ENCODE peak calls at places on chromosomes 4 and X, in nine cellular contexts. One of them, this sample, is unnamed.

GRCh38 chrX:23341452-23341851 is 6.8 kb downstream of the PTCHD1 start:
- DNase-seq in PC-3: peak; percentile 35
- DNase-seq in heart left ventricle: no peak
- DNase-seq in heart right ventricle: no peak
- DNase-seq in uterus: no peak
- DNase-seq in Peyer's patch: no peak
- DNase-seq in HCT116: no peak
- DNase-seq in upper lobe of left lung: no peak
- DNase-seq in ovary: no peak
- DNase-seq in this sample: no peak

GRCh38 chr4:174211611-174212044 is 71.8 kb downstream of the FBXO8 start:
- DNase-seq in Peyer's patch: no peak
- DNase-seq in upper lobe of left lung: no peak
- DNase-seq in uterus: no peak
- DNase-seq in ovary: no peak
- DNase-seq in HCT116: no peak
- DNase-seq in PC-3: no peak
- DNase-seq in heart right ventricle: no peak
- DNase-seq in heart left ventricle: no peak
- DNase-seq in this sample: no peak

GRCh38 chr4:1312821-1313640 is 23.3 kb downstream of the MAEA start:
- DNase-seq in HCT116: no peak
- DNase-seq in heart left ventricle: peak; percentile 52
- DNase-seq in uterus: no peak
- DNase-seq in heart right ventricle: no peak
- DNase-seq in ovary: no peak
- DNase-seq in upper lobe of left lung: no peak
- DNase-seq in Peyer's patch: no peak
- DNase-seq in PC-3: no peak
- DNase-seq in this sample: no peak

GRCh38 chr4:85402371-85402770 is 72.6 kb upstream of the ARHGAP24 start:
- DNase-seq in uterus: no peak
- DNase-seq in heart left ventricle: no peak
- DNase-seq in Peyer's patch: no peak
- DNase-seq in HCT116: no peak
- DNase-seq in ovary: no peak
- DNase-seq in upper lobe of left lung: no peak
- DNase-seq in heart right ventricle: no peak
- DNase-seq in PC-3: no peak
- DNase-seq in this sample: peak; percentile 40

GRCh38 chr4:174592256-174592984 is 70.1 kb upstream of the HPGD start:
- DNase-seq in Peyer's patch: no peak
- DNase-seq in heart left ventricle: no peak
- DNase-seq in PC-3: no peak
- DNase-seq in heart right ventricle: no peak
- DNase-seq in HCT116: no peak
- DNase-seq in upper lobe of left lung: no peak
- DNase-seq in ovary: no peak
- DNase-seq in uterus: no peak
- DNase-seq in this sample: peak; percentile 20

GRCh38 chrX:136586386-136586785 is 54.4 kb downstream of the VGLL1 start:
- DNase-seq in upper lobe of left lung: no peak
- DNase-seq in heart right ventricle: no peak
- DNase-seq in uterus: no peak
- DNase-seq in ovary: no peak
- DNase-seq in heart left ventricle: no peak
- DNase-seq in Peyer's patch: no peak
- DNase-seq in PC-3: peak; percentile 67
- DNase-seq in HCT116: no peak
- DNase-seq in this sample: no peak

GRCh38 chr4:168021666-168022065 is 70.7 kb upstream of the ANXA10 start:
- DNase-seq in heart left ventricle: no peak
- DNase-seq in uterus: no peak
- DNase-seq in Peyer's patch: no peak
- DNase-seq in upper lobe of left lung: no peak
- DNase-seq in heart right ventricle: no peak
- DNase-seq in ovary: no peak
- DNase-seq in PC-3: peak; percentile 81
- DNase-seq in HCT116: no peak
- DNase-seq in this sample: peak; percentile 64

GRCh38 chr4:53855886-53856260 is 208.5 kb downstream of the CHIC2 start:
- DNase-seq in PC-3: peak; percentile 89
- DNase-seq in HCT116: no peak
- DNase-seq in ovary: no peak
- DNase-seq in heart right ventricle: no peak
- DNase-seq in heart left ventricle: no peak
- DNase-seq in Peyer's patch: no peak
- DNase-seq in uterus: peak; percentile 25
- DNase-seq in upper lobe of left lung: no peak
- DNase-seq in this sample: peak; percentile 58

GRCh38 chr4:137703225-137703624 is 170.9 kb upstream of the PCDH18 start:
- DNase-seq in HCT116: no peak
- DNase-seq in Peyer's patch: no peak
- DNase-seq in PC-3: no peak
- DNase-seq in ovary: no peak
- DNase-seq in heart left ventricle: no peak
- DNase-seq in upper lobe of left lung: no peak
- DNase-seq in heart right ventricle: no peak
- DNase-seq in uterus: no peak
- DNase-seq in this sample: no peak

GRCh38 chr4:6250235-6250983 is 19.2 kb upstream of the WFS1 start:
- DNase-seq in PC-3: peak; percentile 85
- DNase-seq in upper lobe of left lung: no peak
- DNase-seq in uterus: no peak
- DNase-seq in Peyer's patch: no peak
- DNase-seq in ovary: no peak
- DNase-seq in heart right ventricle: no peak
- DNase-seq in heart left ventricle: peak; percentile 13
- DNase-seq in HCT116: peak; percentile 76
- DNase-seq in this sample: peak; percentile 46

GRCh38 chr4:15385515-15385914 is 42.3 kb upstream of the C1QTNF7 start:
- DNase-seq in upper lobe of left lung: no peak
- DNase-seq in heart right ventricle: no peak
- DNase-seq in PC-3: no peak
- DNase-seq in heart left ventricle: no peak
- DNase-seq in Peyer's patch: no peak
- DNase-seq in HCT116: no peak
- DNase-seq in uterus: no peak
- DNase-seq in ovary: no peak
- DNase-seq in this sample: no peak

GRCh38 chr4:845233-845835 is 19.4 kb upstream of the CPLX1 start:
- DNase-seq in HCT116: no peak
- DNase-seq in ovary: no peak
- DNase-seq in upper lobe of left lung: no peak
- DNase-seq in heart right ventricle: no peak
- DNase-seq in uterus: no peak
- DNase-seq in heart left ventricle: peak; percentile 33
- DNase-seq in Peyer's patch: no peak
- DNase-seq in PC-3: no peak
- DNase-seq in this sample: no peak

GRCh38 chr4:8118035-8118434 is 40.6 kb downstream of the ABLIM2 start:
- DNase-seq in Peyer's patch: no peak
- DNase-seq in PC-3: no peak
- DNase-seq in uterus: no peak
- DNase-seq in ovary: no peak
- DNase-seq in HCT116: no peak
- DNase-seq in heart left ventricle: peak; percentile 45
- DNase-seq in heart right ventricle: no peak
- DNase-seq in upper lobe of left lung: no peak
- DNase-seq in this sample: no peak

GRCh38 chr4:1241936-1242505 is 6.9 kb downstream of the CTBP1 start:
- DNase-seq in Peyer's patch: no peak
- DNase-seq in upper lobe of left lung: no peak
- DNase-seq in uterus: peak; percentile 12
- DNase-seq in heart left ventricle: peak; percentile 55
- DNase-seq in heart right ventricle: peak; percentile 7
- DNase-seq in HCT116: no peak
- DNase-seq in PC-3: no peak
- DNase-seq in ovary: peak; percentile 14
- DNase-seq in this sample: no peak

GRCh38 chr4:101977096-101977495 is 186.6 kb downstream of the BANK1 start:
- DNase-seq in heart left ventricle: no peak
- DNase-seq in ovary: no peak
- DNase-seq in heart right ventricle: no peak
- DNase-seq in HCT116: peak; percentile 92
- DNase-seq in PC-3: peak; percentile 93
- DNase-seq in Peyer's patch: no peak
- DNase-seq in uterus: no peak
- DNase-seq in upper lobe of left lung: peak; percentile 44
- DNase-seq in this sample: peak; percentile 95

GRCh38 chr4:98524271-98524670 is 134.1 kb downstream of the TSPAN5 start:
- DNase-seq in Peyer's patch: no peak
- DNase-seq in uterus: no peak
- DNase-seq in heart left ventricle: no peak
- DNase-seq in PC-3: no peak
- DNase-seq in heart right ventricle: no peak
- DNase-seq in HCT116: no peak
- DNase-seq in upper lobe of left lung: no peak
- DNase-seq in ovary: no peak
- DNase-seq in this sample: no peak

DNA sequence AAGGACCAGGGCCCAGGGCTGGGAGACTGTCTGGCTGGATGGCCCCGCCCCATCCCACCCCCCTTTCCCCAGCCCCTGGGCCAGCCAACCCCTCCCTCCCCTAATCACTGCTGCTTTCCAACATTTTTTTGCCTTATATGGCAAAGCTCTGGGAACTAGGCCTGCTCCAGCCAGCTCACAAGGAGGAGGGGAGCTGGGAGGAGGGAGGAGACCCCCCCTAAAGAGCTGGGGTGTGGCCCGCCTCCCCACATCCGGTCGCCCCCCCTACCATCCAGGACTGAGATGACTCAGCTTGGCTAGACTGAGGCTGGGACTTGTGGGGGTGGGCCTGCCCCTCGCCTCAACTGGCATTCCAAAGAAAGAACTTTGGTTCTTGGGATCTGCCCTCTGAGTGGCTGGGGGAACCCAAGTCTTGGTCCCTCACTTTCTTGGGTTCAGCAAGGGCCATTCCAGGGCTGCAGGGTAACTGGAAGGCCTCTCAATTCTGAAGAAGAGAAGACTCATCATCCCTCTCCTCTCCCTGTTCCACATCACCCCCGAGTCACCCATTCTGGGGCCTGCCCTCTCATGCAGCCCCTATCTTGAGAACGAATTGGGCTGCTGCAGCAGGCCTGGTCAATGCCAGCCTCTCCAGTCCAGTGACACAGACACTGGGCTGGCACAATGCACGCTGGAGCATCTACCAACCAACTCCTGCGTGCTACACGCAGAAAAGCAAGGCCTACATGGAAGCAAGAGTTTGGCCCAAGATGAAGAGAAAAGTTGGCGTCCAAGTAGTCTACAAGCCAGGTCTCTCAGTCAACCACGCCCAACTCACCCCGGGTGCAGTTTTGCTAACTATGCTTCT is 4.8 kb downstream of the FLNA start:
- DNase-seq in Peyer's patch: peak; percentile 73
- DNase-seq in uterus: peak; percentile 86
- DNase-seq in heart right ventricle: peak; percentile 77
- DNase-seq in upper lobe of left lung: peak; percentile 83
- DNase-seq in ovary: peak; percentile 89
- DNase-seq in HCT116: peak; percentile 63
- DNase-seq in PC-3: peak; percentile 92
- DNase-seq in heart left ventricle: peak; percentile 85
- DNase-seq in this sample: peak; percentile 70
- H3K4me1 ChIP-seq in Peyer's patch: peaks cover 23% of the 10 kb centered on the region
- H3K4me1 ChIP-seq in uterus: peaks cover 12% of the 10 kb centered on the region
- H3K4me1 ChIP-seq in heart right ventricle: peaks cover 51% of the 10 kb centered on the region
- H3K4me1 ChIP-seq in upper lobe of left lung: peaks cover 62% of the 10 kb centered on the region
- H3K4me1 ChIP-seq in ovary: peaks cover 8% of the 10 kb centered on the region
- H3K4me1 ChIP-seq in HCT116: peaks cover 10% of the 10 kb centered on the region
- H3K4me1 ChIP-seq in PC-3: peaks cover 30% of the 10 kb centered on the region
- H3K4me1 ChIP-seq in heart left ventricle: peaks cover 19% of the 10 kb centered on the region
- H3K4me1 ChIP-seq in this sample: no peaks in the 10 kb centered on the region

GRCh38 chr4:56655627-56656345 is 25.3 kb downstream of the HOPX start:
- DNase-seq in upper lobe of left lung: no peak
- DNase-seq in HCT116: no peak
- DNase-seq in ovary: no peak
- DNase-seq in heart right ventricle: peak; percentile 17
- DNase-seq in Peyer's patch: no peak
- DNase-seq in PC-3: no peak
- DNase-seq in heart left ventricle: peak; percentile 67
- DNase-seq in uterus: peak; percentile 31
- DNase-seq in this sample: no peak
- H3K27me3 ChIP-seq in upper lobe of left lung: no peaks in the 10 kb centered on the region
- H3K27me3 ChIP-seq in HCT116: no peaks in the 10 kb centered on the region
- H3K27me3 ChIP-seq in ovary: peaks cover 2% of the 10 kb centered on the region
- H3K27me3 ChIP-seq in heart right ventricle: peaks cover 55% of the 10 kb centered on the region
- H3K27me3 ChIP-seq in Peyer's patch: peaks cover 4% of the 10 kb centered on the region
- H3K27me3 ChIP-seq in PC-3: no peaks in the 10 kb centered on the region
- H3K27me3 ChIP-seq in heart left ventricle: peaks cover 15% of the 10 kb centered on the region
- H3K27me3 ChIP-seq in uterus: no peaks in the 10 kb centered on the region
- H3K27me3 ChIP-seq in this sample: peaks cover 45% of the 10 kb centered on the region

GRCh38 chr4:24419147-24420034 is 165.0 kb downstream of the DHX15 start:
- DNase-seq in upper lobe of left lung: peak; percentile 61
- DNase-seq in heart left ventricle: peak; percentile 80
- DNase-seq in HCT116: peak; percentile 41
- DNase-seq in Peyer's patch: peak; percentile 49
- DNase-seq in uterus: peak; percentile 55
- DNase-seq in PC-3: peak; percentile 77
- DNase-seq in ovary: peak; percentile 69
- DNase-seq in heart right ventricle: peak; percentile 79
- DNase-seq in this sample: peak; percentile 52
- TF ChIP-seq CTCF in upper lobe of left lung: peak; percentile 86
- TF ChIP-seq CTCF in heart left ventricle: peak; percentile 93
- TF ChIP-seq CTCF in HCT116: peak; percentile 58
- TF ChIP-seq CTCF in Peyer's patch: peak; percentile 87
- TF ChIP-seq CTCF in uterus: peak; percentile 80
- TF ChIP-seq CTCF in PC-3: peak; percentile 89
- TF ChIP-seq CTCF in ovary: peak; percentile 60
- TF ChIP-seq CTCF in heart right ventricle: peak; percentile 93
- TF ChIP-seq CTCF in this sample: peak; percentile 95

GRCh38 chr4:37661643-37662221 is 24.4 kb downstream of the RELL1 start:
- DNase-seq in Peyer's patch: no peak
- DNase-seq in ovary: no peak
- DNase-seq in upper lobe of left lung: no peak
- DNase-seq in uterus: no peak
- DNase-seq in heart left ventricle: no peak
- DNase-seq in heart right ventricle: no peak
- DNase-seq in HCT116: no peak
- DNase-seq in PC-3: no peak
- DNase-seq in this sample: no peak

GRCh38 chr4:37663552-37663951 is 22.6 kb downstream of the RELL1 start:
- DNase-seq in heart right ventricle: no peak
- DNase-seq in ovary: no peak
- DNase-seq in HCT116: no peak
- DNase-seq in PC-3: no peak
- DNase-seq in upper lobe of left lung: no peak
- DNase-seq in Peyer's patch: no peak
- DNase-seq in uterus: no peak
- DNase-seq in heart left ventricle: no peak
- DNase-seq in this sample: no peak

GRCh38 chr4:37662306-37662705 is 23.9 kb downstream of the RELL1 start:
- DNase-seq in Peyer's patch: no peak
- DNase-seq in PC-3: no peak
- DNase-seq in heart left ventricle: no peak
- DNase-seq in uterus: no peak
- DNase-seq in HCT116: no peak
- DNase-seq in heart right ventricle: no peak
- DNase-seq in ovary: no peak
- DNase-seq in upper lobe of left lung: no peak
- DNase-seq in this sample: no peak

GRCh38 chr4:37664696-37665095 is 21.5 kb downstream of the RELL1 start:
- DNase-seq in Peyer's patch: no peak
- DNase-seq in uterus: no peak
- DNase-seq in PC-3: no peak
- DNase-seq in heart right ventricle: no peak
- DNase-seq in ovary: no peak
- DNase-seq in HCT116: no peak
- DNase-seq in heart left ventricle: no peak
- DNase-seq in upper lobe of left lung: no peak
- DNase-seq in this sample: no peak

GRCh38 chr4:37662861-37663390 is 23.2 kb downstream of the RELL1 start:
- DNase-seq in HCT116: no peak
- DNase-seq in PC-3: no peak
- DNase-seq in ovary: no peak
- DNase-seq in heart right ventricle: peak; percentile 27
- DNase-seq in uterus: no peak
- DNase-seq in Peyer's patch: no peak
- DNase-seq in upper lobe of left lung: no peak
- DNase-seq in heart left ventricle: no peak
- DNase-seq in this sample: no peak
- H3K4me1 ChIP-seq in HCT116: peaks cover 43% of the 10 kb centered on the region
- H3K4me1 ChIP-seq in PC-3: peaks cover 18% of the 10 kb centered on the region
- H3K4me1 ChIP-seq in ovary: peaks cover 16% of the 10 kb centered on the region
- H3K4me1 ChIP-seq in heart right ventricle: peaks cover 90% of the 10 kb centered on the region
- H3K4me1 ChIP-seq in uterus: peaks cover 10% of the 10 kb centered on the region
- H3K4me1 ChIP-seq in Peyer's patch: peaks cover 66% of the 10 kb centered on the region
- H3K4me1 ChIP-seq in upper lobe of left lung: peaks cover 57% of the 10 kb centered on the region
- H3K4me1 ChIP-seq in heart left ventricle: peaks cover 54% of the 10 kb centered on the region
- H3K4me1 ChIP-seq in this sample: peaks cover 33% of the 10 kb centered on the region